ENCODE peak calls at places on chromosomes 7 and 10, in six cellular contexts. J is spleen, O is GM12891, I is HCT116, Q is stomach, C is breast epithelium. N is an unnamed sample.

GRCh38 chr10:110792476-110792875 is 79.3 kb upstream of the PDCD4 start:
- DNase-seq in J (no peak), O (no peak), I (no peak), Q (no peak), C (no peak), N (no peak)

GRCh38 chr10:71089162-71089561 is 123.2 kb upstream of the UNC5B start:
- DNase-seq in J (no peak), O (no peak), I (no peak), Q (peak), C (peak), N (no peak)

GRCh38 chr10:60125928-60126327 is 219.6 kb upstream of the CCDC6 start:
- DNase-seq in J (no peak), O (no peak), I (no peak), Q (no peak), C (no peak), N (no peak)

GRCh38 chr10:80464557-80465466 is 10.7 kb downstream of the TSPAN14 start:
- DNase-seq in J (peak), O (no peak), I (no peak), Q (peak), C (no peak), N (no peak)

GRCh38 chr7:96675548-96675947 is 34.1 kb downstream of the SEM1 start:
- DNase-seq in J (no peak), O (no peak), I (no peak), Q (no peak), C (no peak), N (no peak)

GRCh38 chr7:142925413-142925812 is 8.1 kb downstream of the TRPV5 start:
- DNase-seq in J (no peak), O (no peak), I (no peak), Q (no peak), C (no peak), N (no peak)

GRCh38 chr7:121337398-121337797 is 8.6 kb downstream of the WNT16 start:
- DNase-seq in J (no peak), O (no peak), I (no peak), Q (no peak), C (no peak), N (no peak)

GRCh38 chr10:28939352-28940157 is 262.2 kb downstream of the BAMBI start:
- DNase-seq in J (no peak), O (no peak), I (no peak), Q (peak), C (peak), N (peak)

GRCh38 chr10:14653271-14654161 is 121.2 kb downstream of the FAM107B start:
- DNase-seq in J (no peak), O (no peak), I (no peak), Q (peak), C (peak), N (no peak)

GRCh38 chr10:92813979-92814378 is 34.3 kb upstream of the EXOC6 start:
- DNase-seq in J (no peak), O (no peak), I (no peak), Q (no peak), C (no peak), N (no peak)

GRCh38 chr7:84092207-84092606 is 102.4 kb downstream of the SEMA3A start:
- DNase-seq in J (no peak), O (no peak), I (no peak), Q (no peak), C (no peak), N (no peak)

GRCh38 chr10:19730848-19731247 is 85.4 kb upstream of the PLXDC2 start:
- DNase-seq in J (no peak), O (no peak), I (no peak), Q (no peak), C (no peak), N (no peak)

GRCh38 chr7:490461-491291 is 29.0 kb downstream of the PDGFA start:
- DNase-seq in J (peak), O (no peak), I (no peak), Q (no peak), C (peak), N (no peak)

GRCh38 chr7:37943905-37944736 is 23.7 kb downstream of the EPDR1 start:
- DNase-seq in J (no peak), O (no peak), I (no peak), Q (no peak), C (no peak), N (no peak)

GRCh38 chr10:6402960-6403359 is 177.1 kb downstream of the PRKCQ start:
- DNase-seq in J (no peak), O (no peak), I (no peak), Q (no peak), C (no peak), N (no peak)

GRCh38 chr7:20598479-20599419 is 16.7 kb upstream of the ABCB5 start:
- DNase-seq in J (no peak), O (peak), I (peak), Q (no peak), C (no peak), N (no peak)

GRCh38 chr10:7590271-7590670 is 76.5 kb downstream of the ITIH5 start:
- DNase-seq in J (peak), O (no peak), I (no peak), Q (no peak), C (no peak), N (no peak)

GRCh38 chr7:84251183-84251845 is 56.7 kb upstream of the SEMA3A start:
- DNase-seq in J (no peak), O (no peak), I (no peak), Q (no peak), C (no peak), N (no peak)

GRCh38 chr7:55641811-55642210 is 69.5 kb upstream of the VOPP1 start:
- DNase-seq in J (no peak), O (peak), I (no peak), Q (no peak), C (no peak), N (no peak)

GRCh38 chr7:1881946-1882345 is 211.9 kb downstream of the ELFN1 start:
- DNase-seq in J (no peak), O (no peak), I (no peak), Q (no peak), C (no peak), N (no peak)

GRCh38 chr10:35942052-35942451 is 300.0 kb upstream of the FZD8 start:
- DNase-seq in J (no peak), O (no peak), I (no peak), Q (no peak), C (no peak), N (no peak)

GRCh38 chr7:130896898-130897514 is 163.0 kb upstream of the KLF14 start:
- DNase-seq in J (peak), O (peak), I (peak), Q (peak), C (no peak), N (peak)

GRCh38 chr10:74058658-74059057 is 60.7 kb downstream of the VCL start:
- DNase-seq in J (no peak), O (no peak), I (peak), Q (no peak), C (no peak), N (no peak)

GRCh38 chr7:21719846-21720245 is 177.0 kb downstream of the DNAH11 start:
- DNase-seq in J (no peak), O (no peak), I (no peak), Q (no peak), C (no peak), N (no peak)

GRCh38 chr7:77239471-77239870 is 39.9 kb upstream of the FGL2 start:
- DNase-seq in J (no peak), O (no peak), I (no peak), Q (no peak), C (no peak), N (no peak)

GRCh38 chr7:77238703-77239136 is 39.1 kb upstream of the FGL2 start:
- DNase-seq in J (peak), O (no peak), I (no peak), Q (no peak), C (no peak), N (no peak)

GRCh38 chr7:77232467-77232866 is 32.8 kb upstream of the FGL2 start:
- DNase-seq in J (no peak), O (no peak), I (no peak), Q (no peak), C (no peak), N (no peak)

GRCh38 chr7:77235280-77235679 is 35.7 kb upstream of the FGL2 start:
- DNase-seq in J (no peak), O (no peak), I (no peak), Q (no peak), C (no peak), N (no peak)
- TF ChIP-seq POLR2AphosphoS5 in J (no peak), O (no peak), I (no peak), Q (no peak), C (no peak), N (no peak)

GRCh38 chr10:3499120-3499519 is 285.9 kb downstream of the KLF6 start:
- DNase-seq in J (no peak), O (no peak), I (no peak), Q (no peak), C (no peak), N (no peak)
- TF ChIP-seq POLR2AphosphoS5 in J (no peak), O (no peak), I (no peak), Q (no peak), C (no peak), N (no peak)

GRCh38 chr10:17622061-17622460 is 4.9 kb upstream of the HACD1 start:
- DNase-seq in J (no peak), O (no peak), I (no peak), Q (no peak), C (no peak), N (no peak)

GRCh38 chr10:17626656-17627055 is 9.5 kb upstream of the HACD1 start:
- DNase-seq in J (no peak), O (no peak), I (no peak), Q (no peak), C (no peak), N (no peak)

GRCh38 chr10:17624996-17625395 is 7.8 kb upstream of the HACD1 start:
- DNase-seq in J (no peak), O (no peak), I (no peak), Q (no peak), C (no peak), N (no peak)
- TF ChIP-seq POLR2AphosphoS5 in J (no peak), O (no peak), I (no peak), Q (no peak), C (no peak), N (no peak)

GRCh38 chr7:117021366-117021765 is 68.1 kb downstream of the ST7 start:
- DNase-seq in J (no peak), O (no peak), I (no peak), Q (no peak), C (no peak), N (no peak)

GRCh38 chr7:117020605-117021002 is 67.3 kb downstream of the ST7 start:
- DNase-seq in J (no peak), O (no peak), I (no peak), Q (no peak), C (no peak), N (no peak)

GRCh38 chr7:117018713-117019112 is 65.4 kb downstream of the ST7 start:
- DNase-seq in J (no peak), O (no peak), I (no peak), Q (no peak), C (no peak), N (no peak)

GRCh38 chr7:117019287-117019686 is 66.0 kb downstream of the ST7 start:
- DNase-seq in J (no peak), O (no peak), I (peak), Q (no peak), C (no peak), N (no peak)

GRCh38 chr7:117019786-117020604 is 66.7 kb downstream of the ST7 start:
- DNase-seq in J (peak), O (no peak), I (peak), Q (peak), C (peak), N (peak)
- TF ChIP-seq POLR2AphosphoS5 in J (no peak), O (no peak), I (peak), Q (no peak), C (no peak), N (peak)

GRCh38 chr7:87599336-87599735 is 1.3 kb downstream of the ABCB1 start:
- DNase-seq in J (peak), O (peak), I (no peak), Q (peak), C (no peak), N (peak)

GRCh38 chr7:87604264-87604663 is 3.6 kb upstream of the ABCB1 start:
- DNase-seq in J (no peak), O (no peak), I (no peak), Q (no peak), C (no peak), N (no peak)

GRCh38 chr7:87598234-87599009 is 2.3 kb downstream of the ABCB1 start:
- DNase-seq in J (no peak), O (no peak), I (no peak), Q (no peak), C (no peak), N (no peak)

GRCh38 chr7:87596696-87597095 is 4.0 kb downstream of the ABCB1 start:
- DNase-seq in J (no peak), O (no peak), I (no peak), Q (no peak), C (no peak), N (no peak)

GRCh38 chr7:87600130-87601124 is at the start of gene ABCB1:
- DNase-seq in J (peak), O (peak), I (peak), Q (peak), C (peak), N (peak)
- TF ChIP-seq POLR2AphosphoS5 in J (peak), O (no peak), I (peak), Q (peak), C (no peak), N (peak)

DNA sequence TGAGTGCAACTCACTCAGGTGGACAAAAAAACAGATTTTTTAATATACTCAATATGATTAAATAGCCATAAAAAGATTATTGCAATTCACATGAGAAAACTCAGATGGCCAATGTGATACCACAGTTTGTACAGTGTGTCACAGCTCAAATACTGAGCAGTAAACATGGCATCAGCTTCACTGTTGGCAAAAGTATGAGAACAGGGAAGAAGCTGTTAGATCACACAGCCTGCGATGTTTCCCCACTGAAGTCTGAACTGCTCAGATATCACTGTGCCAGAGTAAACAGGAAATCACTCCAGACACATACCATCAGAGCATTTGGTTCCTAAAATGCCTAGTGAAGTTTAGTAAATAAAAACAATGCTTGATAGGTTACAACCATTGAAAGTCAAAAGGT is 347.8 kb downstream of the ETV1 start:
- DNase-seq in J (no peak), O (no peak), I (no peak), Q (no peak), C (no peak), N (no peak)
- TF ChIP-seq POLR2AphosphoS5 in J (no peak), O (no peak), I (no peak), Q (no peak), C (no peak), N (no peak)